ENCODE peak calls at places on chromosome 3, in ten cellular contexts. A, C, B, L, D, X, M, P, O and H are unnamed samples. For H3K4me1, the result is how much of the 10 kb centered on the place peaks cover.

GRCh38 chr3:112653209-112653871 is 12.4 kb upstream of the CCDC80 start:
- DNase-seq in M (no peak), O (no peak), C (peak), B (no peak), X (no peak), A (no peak), D (no peak), P (peak), L (no peak), H (no peak)

GRCh38 chr3:63960048-63960711 is 48.0 kb upstream of the SCAANT1 start:
- DNase-seq in D (no peak), O (no peak), B (no peak), X (no peak), M (no peak), C (peak), P (peak), L (no peak), A (no peak), H (peak)

GRCh38 chr3:195583831-195584542 is at the start of gene APOD:
- DNase-seq in D (no peak), A (peak), C (peak), O (peak), L (peak), X (no peak), M (no peak), B (no peak), P (peak), H (peak)

GRCh38 chr3:156985689-156986088 is 159.5 kb downstream of the LEKR1 start:
- DNase-seq in A (no peak), X (no peak), P (no peak), O (no peak), C (no peak), L (no peak), D (no peak), B (no peak), M (no peak), H (no peak)

GRCh38 chr3:123949606-123950005 is 11.4 kb downstream of the CCDC14 start:
- DNase-seq in D (no peak), M (no peak), B (no peak), A (no peak), X (no peak), P (no peak), L (no peak), C (no peak), O (no peak), H (no peak)

GRCh38 chr3:44988073-44988472 is 12.0 kb downstream of the EXOSC7 start:
- DNase-seq in C (no peak), M (no peak), B (peak), L (no peak), P (no peak), D (peak), X (no peak), O (no peak), A (no peak), H (no peak)

GRCh38 chr3:10447527-10448260 is 57.7 kb downstream of the ATP2B2 start:
- DNase-seq in P (no peak), D (no peak), M (no peak), C (no peak), A (no peak), X (no peak), L (no peak), O (no peak), B (no peak), H (no peak)

GRCh38 chr3:16279417-16279816 is 14.4 kb downstream of the OXNAD1 start:
- DNase-seq in O (no peak), D (no peak), M (no peak), P (no peak), A (no peak), L (no peak), X (no peak), C (no peak), B (no peak), H (no peak)

GRCh38 chr3:175606650-175607318 is 747.6 kb downstream of the NAALADL2 start:
- DNase-seq in X (no peak), O (no peak), A (no peak), M (no peak), P (no peak), C (no peak), B (no peak), L (no peak), D (no peak), H (no peak)

GRCh38 chr3:20808864-20809263 is 622.9 kb upstream of the SGO1 start:
- DNase-seq in C (no peak), L (no peak), D (no peak), B (no peak), A (no peak), X (no peak), P (no peak), O (no peak), M (no peak), H (no peak)
- H3K4me1 ChIP-seq in C (under half), L (under half), D (under half), B (under half), A (under half), X (under half), P (under half), O (under half), M (under half), H (under half)

GRCh38 chr3:193816656-193817311 is 223.8 kb downstream of the OPA1 start:
- DNase-seq in C (peak), D (peak), P (peak), A (peak), L (peak), X (peak), O (peak), B (peak), M (no peak), H (peak)
- H3K4me1 ChIP-seq in C (half or more), D (under half), P (under half), A (under half), L (under half), X (under half), O (under half), B (half or more), M (under half), H (under half)

GRCh38 chr3:189689625-189690024 is 58.4 kb downstream of the TP63 start:
- DNase-seq in C (peak), X (no peak), D (no peak), B (no peak), M (no peak), O (no peak), P (no peak), A (no peak), L (no peak), H (no peak)

GRCh38 chr3:189690237-189690636 is 59.0 kb downstream of the TP63 start:
- DNase-seq in D (no peak), A (no peak), M (no peak), C (peak), P (no peak), L (no peak), O (no peak), X (no peak), B (no peak), H (no peak)

GRCh38 chr3:189687475-189687874 is 56.3 kb downstream of the TP63 start:
- DNase-seq in X (no peak), D (no peak), M (no peak), A (no peak), B (peak), P (no peak), C (no peak), L (no peak), O (no peak), H (no peak)

GRCh38 chr3:189690672-189691071 is 59.5 kb downstream of the TP63 start:
- DNase-seq in O (no peak), L (no peak), P (no peak), B (no peak), A (no peak), C (peak), D (no peak), M (no peak), X (no peak), H (no peak)

DNA sequence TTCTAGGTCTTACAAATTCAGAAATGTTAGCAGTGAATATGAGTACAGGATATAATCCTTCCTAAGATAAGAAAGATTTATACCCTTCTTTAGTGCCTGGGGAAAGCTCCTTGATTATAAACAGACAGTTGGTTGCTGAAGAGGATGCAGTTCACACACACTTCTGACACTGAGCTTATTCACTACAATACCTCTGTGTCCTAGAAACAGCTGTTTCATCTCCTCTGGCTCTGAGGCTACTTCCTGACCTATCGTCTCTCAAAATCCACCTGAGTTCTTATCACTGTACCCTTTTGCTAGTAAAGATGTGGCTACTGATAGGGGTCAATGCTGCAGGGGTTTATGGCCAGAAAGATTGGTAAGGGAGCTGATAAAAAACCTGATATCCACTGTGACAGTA is 57.1 kb downstream of the TP63 start:
- DNase-seq in C (no peak), M (no peak), B (no peak), A (no peak), L (no peak), D (no peak), P (no peak), X (no peak), O (no peak), H (no peak)
- H3K4me1 ChIP-seq in C (under half), M (under half), B (under half), A (under half), L (under half), D (under half), P (under half), X (under half), O (under half), H (under half)

DNA sequence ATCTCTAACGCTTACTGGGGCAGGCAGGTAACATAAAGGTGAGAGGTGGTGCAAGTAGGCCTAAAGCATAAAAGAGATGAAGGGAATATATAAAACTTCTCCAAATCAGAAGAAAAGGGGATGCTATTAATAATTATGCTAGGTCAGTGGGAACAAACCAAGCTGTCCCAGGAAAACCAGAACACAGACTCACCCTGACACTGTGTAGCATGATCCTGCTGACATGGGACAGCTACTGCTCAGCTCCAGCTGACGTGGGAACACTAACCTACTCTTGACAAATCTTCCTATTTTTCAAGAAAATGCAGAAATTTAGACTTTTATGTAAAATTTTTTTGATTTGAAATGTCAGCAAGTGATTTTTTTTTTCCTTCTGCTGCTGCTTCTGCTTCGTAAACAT is 203.5 kb downstream of the KCNMB2 start:
- DNase-seq in B (no peak), O (no peak), M (no peak), P (no peak), L (no peak), D (no peak), C (no peak), X (no peak), A (no peak), H (no peak)
- H3K4me1 ChIP-seq in B (under half), O (under half), M (under half), P (under half), L (under half), D (under half), C (under half), X (under half), A (under half), H (under half)

DNA sequence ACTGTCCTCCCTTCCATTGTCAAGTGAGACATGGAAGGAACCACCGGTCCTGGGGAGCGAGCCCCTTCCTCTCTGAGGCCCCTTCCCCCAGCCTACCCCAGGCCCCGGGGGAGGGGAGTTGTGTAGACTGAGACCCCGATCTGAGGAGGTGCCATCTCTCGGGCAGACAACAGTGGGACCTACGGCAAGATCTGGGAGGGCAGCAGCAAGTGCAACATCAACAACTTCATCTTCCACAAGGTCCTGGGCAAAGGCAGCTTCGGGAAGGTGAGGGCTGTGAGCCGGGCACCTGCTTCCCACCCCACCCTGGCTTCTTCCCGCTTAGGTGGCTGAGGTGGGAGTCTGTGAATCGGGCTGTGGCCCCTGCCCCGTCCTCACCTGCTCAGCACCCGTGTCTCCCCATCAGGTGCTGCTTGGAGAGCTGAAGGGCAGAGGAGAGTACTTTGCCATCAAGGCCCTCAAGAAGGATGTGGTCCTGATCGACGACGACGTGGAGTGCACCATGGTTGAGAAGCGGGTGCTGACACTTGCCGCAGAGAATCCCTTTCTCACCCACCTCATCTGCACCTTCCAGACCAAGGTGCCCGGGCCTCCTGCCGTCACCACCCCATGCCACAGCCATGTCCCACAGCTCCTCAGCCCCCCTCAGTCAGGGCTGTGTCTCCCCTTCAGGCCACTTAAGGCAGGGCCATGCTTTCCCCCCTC is 24.9 kb downstream of the PRKCD start:
- DNase-seq in P (no peak), D (no peak), X (no peak), C (no peak), O (no peak), A (no peak), B (no peak), M (no peak), L (no peak), H (no peak)
- H3K4me1 ChIP-seq in P (under half), D (under half), X (under half), C (under half), O (under half), A (under half), B (under half), M (under half), L (under half), H (under half)

DNA sequence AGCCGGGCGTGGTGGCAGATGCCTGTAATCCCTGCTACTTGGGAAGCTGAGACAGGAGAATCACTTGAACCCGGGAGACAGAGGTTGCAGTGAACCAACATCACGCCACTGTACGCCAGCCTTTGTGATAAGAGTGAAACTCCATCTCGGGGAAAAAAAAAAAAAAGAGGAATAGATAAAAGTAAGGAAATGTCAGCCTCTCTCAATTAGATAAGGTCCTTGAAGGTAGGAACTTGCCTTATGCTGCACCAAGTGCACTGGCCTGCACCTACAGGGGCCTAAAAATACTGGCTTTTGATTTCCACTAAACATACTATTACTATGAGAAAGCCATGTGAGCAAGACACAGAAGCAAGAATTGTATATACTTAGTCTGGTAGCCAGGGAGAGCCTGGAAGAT is 7.1 kb downstream of the RAF1 start:
- DNase-seq in C (no peak), B (no peak), X (no peak), M (no peak), L (no peak), A (no peak), D (no peak), P (no peak), O (no peak), H (no peak)
- H3K4me1 ChIP-seq in C (under half), B (under half), X (under half), M (under half), L (half or more), A (under half), D (under half), P (under half), O (half or more), H (half or more)

GRCh38 chr3:57816471-57817105 is 60.5 kb downstream of the SLMAP start:
- DNase-seq in B (no peak), M (no peak), L (no peak), P (no peak), X (no peak), D (no peak), A (no peak), O (no peak), C (no peak), H (no peak)

GRCh38 chr3:57818772-57819171 is 62.7 kb downstream of the SLMAP start:
- DNase-seq in P (no peak), X (no peak), B (no peak), L (no peak), M (no peak), A (no peak), D (no peak), O (no peak), C (no peak), H (no peak)

GRCh38 chr3:57821765-57822164 is 65.7 kb downstream of the SLMAP start:
- DNase-seq in A (no peak), L (no peak), C (no peak), O (no peak), X (no peak), P (no peak), D (no peak), B (no peak), M (no peak), H (no peak)

GRCh38 chr3:57822686-57823085 is 66.6 kb downstream of the SLMAP start:
- DNase-seq in C (no peak), O (no peak), B (no peak), P (no peak), M (no peak), A (no peak), L (no peak), X (no peak), D (no peak), H (no peak)

GRCh38 chr3:57820479-57820878 is 64.4 kb downstream of the SLMAP start:
- DNase-seq in M (no peak), C (no peak), A (no peak), O (no peak), X (no peak), B (peak), D (no peak), L (no peak), P (no peak), H (no peak)
- H3K4me1 ChIP-seq in M (under half), C (under half), A (under half), O (under half), X (under half), B (half or more), D (under half), L (under half), P (under half), H (under half)

GRCh38 chr3:32837366-32837765 is 19.6 kb downstream of the TRIM71 start:
- DNase-seq in M (no peak), P (no peak), L (no peak), D (no peak), A (no peak), C (no peak), O (no peak), X (no peak), B (no peak), H (no peak)
- H3K4me1 ChIP-seq in M (under half), P (under half), L (under half), D (under half), A (under half), C (under half), O (under half), X (half or more), B (half or more), H (under half)

GRCh38 chr3:186070996-186071395 is 37.9 kb downstream of the ETV5 start:
- DNase-seq in X (no peak), L (no peak), D (no peak), M (no peak), B (no peak), C (no peak), A (no peak), P (no peak), O (no peak), H (no peak)
- H3K4me1 ChIP-seq in X (under half), L (under half), D (under half), M (under half), B (under half), C (under half), A (under half), P (under half), O (under half), H (under half)